ENCODE peak calls at places on chromosomes 3 and 15, in four cellular contexts. Q is mammary epithelial cell, O is adrenal gland, X is AG04450. I is an unnamed sample.

GRCh38 chr15:59053482-59053881 is 51.5 kb upstream of the CCNB2 start:
- DNase-seq in Q (no peak), O (no peak), X (no peak), I (no peak)

GRCh38 chr3:112111785-112112402 is 21.2 kb downstream of the GCSAM start:
- DNase-seq in Q (peak; percentile 71), O (peak; percentile 75), X (peak; percentile 32), I (no peak)

GRCh38 chr3:33490641-33491241 is 50.5 kb upstream of the UBP1 start:
- DNase-seq in Q (no peak), O (no peak), X (no peak), I (no peak)

GRCh38 chr3:137163958-137164357 is 206.2 kb downstream of the IL20RB start:
- DNase-seq in Q (no peak), O (no peak), X (no peak), I (no peak)

GRCh38 chr3:41301548-41301947 is 102.2 kb downstream of the CTNNB1 start:
- DNase-seq in Q (peak; percentile 17), O (no peak), X (no peak), I (no peak)

GRCh38 chr3:14434105-14434504 is 31.7 kb downstream of the SLC6A6 start:
- DNase-seq in Q (peak; percentile 33), O (peak; percentile 83), X (no peak), I (no peak)

GRCh38 chr15:74891469-74891868 is 1.6 kb downstream of the MPI start:
- DNase-seq in Q (no peak), O (no peak), X (no peak), I (no peak)

GRCh38 chr3:28915711-28916481 is 365.0 kb upstream of the RBMS3 start:
- DNase-seq in Q (peak; percentile 87), O (no peak), X (peak; percentile 61), I (no peak)

GRCh38 chr15:31373970-31374369 is 47.3 kb downstream of the KLF13 start:
- DNase-seq in Q (no peak), O (no peak), X (no peak), I (no peak)

GRCh38 chr15:39466428-39466827 is 114.5 kb upstream of the THBS1 start:
- DNase-seq in Q (no peak), O (peak; percentile 69), X (no peak), I (peak; percentile 97)

GRCh38 chr15:41106947-41107346 is 9.1 kb downstream of the INO80 start:
- DNase-seq in Q (no peak), O (no peak), X (no peak), I (no peak)
- H3K4me3 ChIP-seq in Q (no peak overlapping the region), O (no peak overlapping the region), X (no peak overlapping the region), I (no peak overlapping the region)

GRCh38 chr15:36497903-36498302 is 81.5 kb upstream of the CDIN1 start:
- DNase-seq in Q (no peak), O (no peak), X (no peak), I (no peak)
- H3K27ac ChIP-seq in Q (no peak overlapping the region), O (no peak overlapping the region), X (no peak overlapping the region), I (peak overlapping the region; percentile 55)

DNA sequence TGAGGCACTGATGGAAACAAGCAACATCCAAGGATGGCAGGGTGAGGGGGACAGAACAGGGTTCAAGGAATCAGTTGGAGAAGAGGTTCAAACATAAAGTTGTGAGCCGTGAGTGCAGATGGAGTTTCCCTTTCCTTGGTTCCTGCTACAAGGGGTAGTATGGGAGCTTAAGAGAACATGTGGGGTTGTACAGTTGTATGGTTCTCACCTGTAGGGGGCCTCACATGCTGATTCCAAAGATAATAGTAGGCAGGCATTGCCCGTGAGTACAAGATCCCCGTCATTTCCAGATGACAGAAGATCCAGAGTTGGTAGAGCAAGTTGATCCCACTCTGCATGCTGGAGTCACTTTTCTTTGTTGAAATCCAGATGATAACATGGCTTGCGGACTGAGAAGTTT is 141.7 kb downstream of the THSD4 start:
- DNase-seq in Q (no peak), O (no peak), X (no peak), I (no peak)
- TF ChIP-seq CTCF in Q (no peak), O (no peak), X (no peak), I (no peak)

DNA sequence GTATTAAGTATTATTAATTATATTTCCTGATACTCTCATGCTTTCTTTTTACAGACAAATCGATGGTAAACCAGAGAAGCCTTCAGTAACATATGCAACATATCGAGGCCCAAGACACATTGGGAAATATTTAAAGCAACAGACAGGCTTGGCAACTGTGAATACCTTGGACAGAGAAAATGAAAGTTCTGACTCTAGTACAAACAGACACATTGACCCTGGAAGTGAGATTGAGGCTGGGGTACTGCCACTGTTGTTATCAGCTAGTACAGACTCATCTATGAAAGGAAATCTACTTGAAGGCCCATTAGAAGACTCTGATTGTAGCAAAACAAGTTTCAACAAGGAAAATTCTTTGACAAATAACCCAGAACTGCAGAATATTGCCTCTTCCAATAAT is 50.0 kb downstream of the CRYBG3 start:
- DNase-seq in Q (no peak), O (no peak), X (no peak), I (no peak)
- H3K4me3 ChIP-seq in Q (peak overlapping the region; percentile 16), O (no peak overlapping the region), X (peak overlapping the region; percentile 29), I (no peak overlapping the region)

DNA sequence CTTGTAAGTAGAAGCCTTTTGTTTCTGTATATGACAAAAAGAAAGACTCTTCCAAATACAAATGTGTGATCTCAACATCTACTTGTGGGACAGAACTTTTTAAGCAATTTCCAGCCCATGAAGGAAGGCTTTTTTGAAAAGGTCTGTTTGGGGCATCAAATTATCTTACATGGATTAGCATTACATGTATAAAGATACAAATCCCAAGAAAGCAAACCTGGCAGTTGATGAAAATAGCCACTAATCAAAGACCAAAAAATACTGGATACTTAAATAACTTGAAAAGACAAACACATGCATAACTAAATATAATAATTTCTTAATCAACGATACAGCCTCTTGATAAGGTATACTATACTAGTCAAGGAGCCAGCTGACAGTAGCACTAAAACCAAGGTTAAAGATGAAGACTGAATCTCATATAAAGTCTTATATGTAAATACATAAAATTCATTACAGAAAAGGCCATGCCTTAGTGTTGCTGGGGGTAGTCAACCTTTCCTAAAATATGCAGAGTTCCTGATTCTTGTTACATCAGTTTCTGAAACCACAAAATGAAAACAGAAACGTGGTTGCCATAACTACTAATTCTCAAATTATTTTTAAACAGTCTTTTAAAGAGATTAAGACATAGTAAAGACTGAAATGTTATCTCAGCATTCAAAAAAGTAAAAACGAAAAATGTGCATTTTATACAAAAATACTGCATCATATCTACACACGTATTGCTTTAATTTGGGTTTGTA is 2.0 kb downstream of the ANKRD28 start:
- DNase-seq in Q (peak; percentile 47), O (no peak), X (no peak), I (no peak)
- H3K27ac ChIP-seq in Q (peak overlapping the region; percentile 100), O (peak overlapping the region; percentile 8), X (no peak overlapping the region), I (no peak overlapping the region)

GRCh38 chr15:25667829-25668228 is 195.3 kb downstream of the ATP10A start:
- DNase-seq in Q (no peak), O (no peak), X (no peak), I (no peak)
- TF ChIP-seq CTCF in Q (no peak), O (no peak), X (no peak), I (no peak)

GRCh38 chr3:119582178-119582577 is 2.9 kb downstream of the ADPRH start:
- DNase-seq in Q (peak; percentile 46), O (no peak), X (no peak), I (peak; percentile 57)

GRCh38 chr3:119575507-119575906 is 3.8 kb upstream of the ADPRH start:
- DNase-seq in Q (no peak), O (no peak), X (no peak), I (no peak)

GRCh38 chr3:119580148-119580760 is 962 bp downstream of the ADPRH start:
- DNase-seq in Q (no peak), O (peak; percentile 52), X (no peak), I (no peak)

GRCh38 chr3:119585193-119585592 is 5.9 kb downstream of the ADPRH start:
- DNase-seq in Q (no peak), O (no peak), X (no peak), I (no peak)

DNA sequence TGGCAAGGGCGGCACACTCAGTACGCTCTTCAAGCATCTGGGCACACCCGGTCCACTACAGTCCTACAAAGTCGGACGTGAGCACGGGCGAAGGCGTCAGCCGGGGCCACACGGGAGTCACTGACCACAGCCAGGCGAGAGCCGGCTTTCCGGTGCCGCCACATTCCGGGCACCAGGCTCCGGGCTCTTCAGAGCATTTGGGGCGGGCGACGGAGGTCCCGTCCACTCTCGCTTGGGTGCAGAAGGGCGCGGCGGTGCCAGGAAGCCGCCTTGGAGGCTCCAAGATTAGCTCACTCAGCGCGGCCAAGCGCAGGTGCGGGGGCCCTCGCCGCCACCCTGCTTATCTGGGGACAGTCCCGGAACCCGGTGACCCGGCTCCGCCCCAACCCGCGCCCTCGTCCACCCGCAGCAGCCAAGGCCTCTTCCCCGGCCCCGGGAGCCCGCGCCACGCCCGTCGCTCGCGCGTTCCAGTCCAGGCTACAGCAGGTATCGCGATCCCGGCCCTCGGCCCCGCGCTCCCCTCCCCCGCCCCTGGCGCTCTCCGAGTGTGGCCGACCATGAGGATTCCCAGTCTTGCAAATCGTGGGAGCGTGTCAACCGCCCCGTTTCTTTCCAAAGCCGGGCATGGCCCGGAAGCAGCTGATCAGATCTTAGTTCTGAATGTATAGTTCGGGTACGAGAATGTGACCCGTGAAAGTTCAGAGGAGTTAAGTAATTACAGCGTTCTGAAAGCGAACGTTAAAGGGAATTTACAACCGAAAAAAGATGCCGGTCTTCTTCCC is at the start of gene ADPRH:
- DNase-seq in Q (peak; percentile 16), O (peak; percentile 84), X (no peak), I (peak; percentile 95)
- H3K4me3 ChIP-seq in Q (peak within 1 kb of the TSS; percentile 49), O (peak within 1 kb of the TSS; percentile 64), X (peak within 1 kb of the TSS; percentile 63), I (peak within 1 kb of the TSS; percentile 81)

DNA sequence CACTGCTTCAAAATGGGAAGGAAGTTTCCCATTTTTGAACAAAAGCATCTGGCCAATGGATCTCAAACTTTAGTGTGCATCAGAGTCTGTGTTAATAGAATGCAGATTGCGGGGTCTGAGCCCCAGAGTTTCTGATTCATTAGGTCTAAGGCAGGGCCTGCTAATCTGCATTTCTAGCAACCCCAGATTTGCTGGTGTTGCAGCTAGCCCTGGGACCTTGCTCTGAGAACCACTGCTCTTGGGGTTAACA is 30.7 kb upstream of the USP3 start:
- DNase-seq in Q (no peak), O (no peak), X (no peak), I (no peak)
- H3K27ac ChIP-seq in Q (no peak overlapping the region), O (no peak overlapping the region), X (peak overlapping the region; percentile 60), I (peak overlapping the region; percentile 58)

DNA sequence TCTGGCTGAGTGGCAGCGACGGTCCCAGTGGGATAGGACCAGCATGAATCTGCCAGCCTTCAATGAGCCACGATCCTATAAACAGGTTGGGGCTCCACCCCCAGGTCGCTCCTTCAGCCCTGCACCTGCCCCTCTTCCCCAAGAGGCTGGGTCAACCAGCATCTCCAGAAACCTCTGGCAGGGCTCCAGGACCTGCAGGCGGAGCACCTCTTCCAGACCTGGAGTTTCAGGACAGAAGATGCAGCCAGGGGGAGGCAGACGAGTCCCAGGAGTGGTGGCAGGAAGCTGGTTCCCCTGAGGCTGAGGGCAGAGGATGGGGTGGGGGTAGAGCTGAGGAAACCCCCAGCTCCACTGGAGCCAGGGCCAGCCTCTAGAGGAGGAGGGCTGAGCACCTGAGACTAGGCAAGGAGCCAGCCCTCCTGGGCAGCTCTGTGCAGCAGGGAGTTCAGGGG is at the start of gene PLA2G4D:
- DNase-seq in Q (peak; percentile 35), O (no peak), X (no peak), I (no peak)
- TF ChIP-seq CTCF in Q (peak; percentile 50), O (no peak), X (no peak), I (no peak)